ENCODE peak calls at places on chromosome 4, in five cellular contexts. One of them, this sample, is unnamed.

GRCh38 chr4:25350561-25350960 is 26.5 kb upstream of the ANAPC4 start:
- DNase-seq in GM12878: no peak
- DNase-seq in IMR-90: no peak
- DNase-seq in stomach: no peak
- DNase-seq in vagina: no peak
- DNase-seq in this sample: no peak

GRCh38 chr4:101355767-101356702 is 8.7 kb upstream of the PPP3CA start:
- DNase-seq in IMR-90: peak
- DNase-seq in vagina: no peak
- DNase-seq in stomach: no peak
- DNase-seq in GM12878: no peak
- DNase-seq in this sample: no peak

GRCh38 chr4:83490876-83491450 is 6.1 kb upstream of the ABRAXAS1 start:
- DNase-seq in IMR-90: peak
- DNase-seq in vagina: no peak
- DNase-seq in stomach: no peak
- DNase-seq in GM12878: no peak
- DNase-seq in this sample: no peak

GRCh38 chr4:56288663-56289062 is 98.6 kb downstream of the AASDH start:
- DNase-seq in IMR-90: no peak
- DNase-seq in vagina: no peak
- DNase-seq in GM12878: no peak
- DNase-seq in stomach: no peak
- DNase-seq in this sample: no peak

GRCh38 chr4:138658518-138658917 is 357.1 kb upstream of the NOCT start:
- DNase-seq in vagina: no peak
- DNase-seq in stomach: no peak
- DNase-seq in GM12878: no peak
- DNase-seq in IMR-90: no peak
- DNase-seq in this sample: no peak

GRCh38 chr4:37623125-37623524 is 63.1 kb downstream of the RELL1 start:
- DNase-seq in stomach: no peak
- DNase-seq in vagina: no peak
- DNase-seq in GM12878: no peak
- DNase-seq in IMR-90: no peak
- DNase-seq in this sample: no peak

GRCh38 chr4:88191404-88191803 is 33.0 kb upstream of the ABCG2 start:
- DNase-seq in IMR-90: peak
- DNase-seq in GM12878: no peak
- DNase-seq in stomach: no peak
- DNase-seq in vagina: no peak
- DNase-seq in this sample: no peak

GRCh38 chr4:107258359-107258758 is 222.2 kb upstream of the DKK2 start:
- DNase-seq in stomach: no peak
- DNase-seq in GM12878: no peak
- DNase-seq in IMR-90: peak
- DNase-seq in vagina: no peak
- DNase-seq in this sample: no peak

GRCh38 chr4:22129454-22130075 is 181.0 kb upstream of the KCNIP4 start:
- DNase-seq in vagina: no peak
- DNase-seq in IMR-90: peak
- DNase-seq in GM12878: no peak
- DNase-seq in stomach: no peak
- DNase-seq in this sample: no peak

GRCh38 chr4:183130328-183131155 is 31.5 kb downstream of the WWC2 start:
- DNase-seq in stomach: peak
- DNase-seq in vagina: no peak
- DNase-seq in IMR-90: peak
- DNase-seq in GM12878: no peak
- DNase-seq in this sample: no peak

GRCh38 chr4:88660446-88661294 is 37.0 kb downstream of the NAP1L5 start:
- DNase-seq in IMR-90: peak
- DNase-seq in stomach: no peak
- DNase-seq in GM12878: no peak
- DNase-seq in vagina: no peak
- DNase-seq in this sample: no peak

GRCh38 chr4:165364452-165365080 is 14.2 kb upstream of the CPE start:
- DNase-seq in IMR-90: no peak
- DNase-seq in stomach: no peak
- DNase-seq in vagina: no peak
- DNase-seq in GM12878: no peak
- DNase-seq in this sample: no peak

GRCh38 chr4:18858229-18858922 is 836.8 kb upstream of the LCORL start:
- DNase-seq in vagina: no peak
- DNase-seq in GM12878: no peak
- DNase-seq in stomach: no peak
- DNase-seq in IMR-90: no peak
- DNase-seq in this sample: no peak

GRCh38 chr4:138401330-138401729 is 159.2 kb upstream of the SLC7A11 start:
- DNase-seq in vagina: no peak
- DNase-seq in stomach: peak
- DNase-seq in GM12878: no peak
- DNase-seq in IMR-90: no peak
- DNase-seq in this sample: no peak

GRCh38 chr4:76584235-76585152 is 149.5 kb downstream of the SHROOM3 start:
- DNase-seq in stomach: no peak
- DNase-seq in GM12878: no peak
- DNase-seq in IMR-90: no peak
- DNase-seq in vagina: no peak
- DNase-seq in this sample: no peak

GRCh38 chr4:142778908-142779307 is 67.2 kb downstream of the INPP4B start:
- DNase-seq in stomach: no peak
- DNase-seq in IMR-90: peak
- DNase-seq in vagina: no peak
- DNase-seq in GM12878: no peak
- DNase-seq in this sample: no peak

GRCh38 chr4:74451214-74451661 is 6.3 kb downstream of the AREG start:
- DNase-seq in vagina: no peak
- DNase-seq in GM12878: no peak
- DNase-seq in IMR-90: peak
- DNase-seq in stomach: no peak
- DNase-seq in this sample: no peak

GRCh38 chr4:7941111-7942018 is 1.7 kb upstream of the AFAP1 start:
- DNase-seq in vagina: no peak
- DNase-seq in stomach: no peak
- DNase-seq in IMR-90: no peak
- DNase-seq in GM12878: no peak
- DNase-seq in this sample: no peak

GRCh38 chr4:71441186-71442169 is 102.7 kb downstream of the SLC4A4 start:
- DNase-seq in GM12878: no peak
- DNase-seq in IMR-90: peak
- DNase-seq in vagina: no peak
- DNase-seq in stomach: no peak
- DNase-seq in this sample: no peak

GRCh38 chr4:190121759-190122158 is 51.8 kb upstream of the DUX4 start:
- DNase-seq in vagina: no peak
- DNase-seq in stomach: peak
- DNase-seq in GM12878: no peak
- DNase-seq in IMR-90: no peak
- DNase-seq in this sample: no peak

GRCh38 chr4:24515698-24516097 is 68.7 kb downstream of the DHX15 start:
- DNase-seq in stomach: no peak
- DNase-seq in GM12878: no peak
- DNase-seq in vagina: no peak
- DNase-seq in IMR-90: no peak
- DNase-seq in this sample: no peak

GRCh38 chr4:94412019-94413017 is 39.4 kb upstream of the PDLIM5 start:
- DNase-seq in IMR-90: peak
- DNase-seq in vagina: no peak
- DNase-seq in stomach: no peak
- DNase-seq in GM12878: no peak
- DNase-seq in this sample: no peak

GRCh38 chr4:140140566-140140965 is 13.4 kb downstream of the MAML3 start:
- DNase-seq in vagina: no peak
- DNase-seq in stomach: no peak
- DNase-seq in GM12878: no peak
- DNase-seq in IMR-90: no peak
- DNase-seq in this sample: no peak
- H3K4me3 ChIP-seq in vagina: no peak
- H3K4me3 ChIP-seq in stomach: no peak
- H3K4me3 ChIP-seq in GM12878: no peak
- H3K4me3 ChIP-seq in IMR-90: no peak
- H3K4me3 ChIP-seq in this sample: no peak

GRCh38 chr4:1055721-1056590 is 44.5 kb downstream of the FGFRL1 start:
- DNase-seq in IMR-90: peak
- DNase-seq in vagina: no peak
- DNase-seq in stomach: peak
- DNase-seq in GM12878: no peak
- DNase-seq in this sample: no peak
- TF ChIP-seq POLR2A in IMR-90: no peak
- TF ChIP-seq POLR2A in vagina: no peak
- TF ChIP-seq POLR2A in stomach: no peak
- TF ChIP-seq POLR2A in GM12878: peak
- TF ChIP-seq POLR2A in this sample: no peak

GRCh38 chr4:147733614-147734344 is 1.9 kb downstream of the ARHGAP10 start:
- DNase-seq in vagina: no peak
- DNase-seq in GM12878: no peak
- DNase-seq in stomach: no peak
- DNase-seq in IMR-90: peak
- DNase-seq in this sample: peak

GRCh38 chr4:147727476-147728028 is 4.3 kb upstream of the ARHGAP10 start:
- DNase-seq in vagina: no peak
- DNase-seq in IMR-90: peak
- DNase-seq in stomach: no peak
- DNase-seq in GM12878: no peak
- DNase-seq in this sample: no peak

GRCh38 chr4:147732516-147733193 is 767 bp downstream of the ARHGAP10 start:
- DNase-seq in stomach: no peak
- DNase-seq in GM12878: no peak
- DNase-seq in IMR-90: peak
- DNase-seq in vagina: no peak
- DNase-seq in this sample: peak

GRCh38 chr4:147731611-147732515 is at the start of gene ARHGAP10:
- DNase-seq in stomach: peak
- DNase-seq in vagina: no peak
- DNase-seq in IMR-90: peak
- DNase-seq in GM12878: no peak
- DNase-seq in this sample: peak

DNA sequence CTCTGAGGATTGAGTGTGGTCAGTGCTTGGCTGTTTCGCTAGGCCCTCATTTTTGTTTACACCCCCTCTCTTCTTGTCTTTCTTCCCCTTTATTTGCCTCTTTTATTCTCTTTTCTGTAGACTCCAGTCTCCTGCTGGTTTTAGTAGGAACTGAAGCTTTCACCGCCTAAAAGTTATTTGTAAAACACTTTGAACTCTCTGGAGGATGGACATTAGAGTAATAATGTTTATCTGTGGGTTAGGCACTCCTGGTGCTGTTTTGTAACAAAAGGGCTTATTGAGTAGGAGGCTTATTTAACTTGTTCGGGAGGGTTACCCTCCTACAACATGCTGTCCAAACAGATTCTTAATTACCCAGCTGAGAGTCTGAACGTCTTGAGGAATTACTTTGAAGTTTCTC is 1.6 kb upstream of the ARHGAP10 start:
- DNase-seq in vagina: no peak
- DNase-seq in stomach: no peak
- DNase-seq in IMR-90: no peak
- DNase-seq in GM12878: no peak
- DNase-seq in this sample: no peak
- TF ChIP-seq CTCF in vagina: no peak
- TF ChIP-seq CTCF in stomach: no peak
- TF ChIP-seq CTCF in IMR-90: no peak
- TF ChIP-seq CTCF in GM12878: no peak
- TF ChIP-seq CTCF in this sample: no peak

DNA sequence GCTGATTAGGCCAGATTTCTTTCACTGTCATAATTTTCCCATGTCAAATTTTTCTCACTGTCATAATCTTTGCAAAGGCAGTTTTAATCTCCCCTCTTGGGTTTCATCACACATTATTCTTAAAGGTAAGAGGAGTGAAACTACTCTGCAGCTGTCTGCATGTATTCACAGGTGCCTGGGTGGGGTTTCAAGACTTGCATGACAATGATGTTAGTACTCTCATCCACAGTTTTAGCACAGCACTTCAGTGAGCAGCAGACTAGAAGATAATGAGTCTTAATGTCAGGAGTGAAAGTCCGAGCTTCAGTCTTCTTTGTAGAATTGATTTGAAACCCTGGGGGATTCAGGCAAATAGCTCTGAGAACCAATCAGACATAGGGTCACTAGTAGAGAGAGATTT is 182.5 kb upstream of the GALNT7 start:
- DNase-seq in GM12878: peak
- DNase-seq in vagina: no peak
- DNase-seq in stomach: no peak
- DNase-seq in IMR-90: no peak
- DNase-seq in this sample: no peak
- H3K4me3 ChIP-seq in GM12878: no peak
- H3K4me3 ChIP-seq in vagina: no peak
- H3K4me3 ChIP-seq in stomach: no peak
- H3K4me3 ChIP-seq in IMR-90: no peak
- H3K4me3 ChIP-seq in this sample: no peak

GRCh38 chr4:98997176-98997575 is 1.7 kb downstream of the METAP1 start:
- DNase-seq in IMR-90: no peak
- DNase-seq in GM12878: no peak
- DNase-seq in stomach: no peak
- DNase-seq in vagina: no peak
- DNase-seq in this sample: no peak

GRCh38 chr4:98994474-98995182 is 893 bp upstream of the METAP1 start:
- DNase-seq in GM12878: no peak
- DNase-seq in vagina: no peak
- DNase-seq in IMR-90: peak
- DNase-seq in stomach: no peak
- DNase-seq in this sample: no peak

GRCh38 chr4:98995183-98996055 is at the start of gene METAP1:
- DNase-seq in vagina: no peak
- DNase-seq in GM12878: peak
- DNase-seq in IMR-90: peak
- DNase-seq in stomach: peak
- DNase-seq in this sample: peak

GRCh38 chr4:98996056-98996941 is 778 bp downstream of the METAP1 start:
- DNase-seq in stomach: no peak
- DNase-seq in GM12878: no peak
- DNase-seq in vagina: no peak
- DNase-seq in IMR-90: peak
- DNase-seq in this sample: no peak

DNA sequence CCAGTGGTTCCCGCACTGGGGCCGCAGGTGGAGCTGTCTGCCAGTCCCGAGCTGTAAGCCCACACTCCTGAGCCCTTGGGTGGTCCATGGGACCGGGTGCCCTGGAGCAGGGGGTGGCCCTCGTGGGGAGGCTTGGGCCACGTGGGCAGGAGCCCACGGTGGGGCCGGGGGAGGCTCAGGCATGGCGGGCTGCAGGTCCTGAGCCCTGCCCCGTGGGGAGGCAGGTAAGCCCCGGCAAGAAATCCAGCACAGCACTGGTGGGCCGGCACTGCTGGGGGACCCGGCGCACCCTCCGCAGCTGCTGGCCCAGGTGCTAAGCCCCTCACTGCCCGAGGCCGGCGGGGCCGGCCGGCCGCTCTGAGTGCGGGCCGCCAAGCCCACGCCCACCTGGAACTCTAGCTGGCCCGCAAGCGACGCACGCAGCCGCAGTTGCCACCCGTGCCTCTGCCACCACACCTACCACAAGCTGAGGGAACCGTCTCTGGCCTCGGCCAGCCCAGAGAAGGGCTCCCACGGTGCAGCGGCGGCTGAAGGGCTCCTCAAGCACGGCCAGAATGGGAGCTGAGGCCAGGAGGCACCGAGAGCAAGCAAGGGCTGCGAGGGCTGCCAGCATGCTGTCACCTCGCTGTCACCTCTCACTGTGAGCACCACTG is 2.0 kb upstream of the METAP1 start:
- DNase-seq in IMR-90: no peak
- DNase-seq in stomach: no peak
- DNase-seq in vagina: no peak
- DNase-seq in GM12878: no peak
- DNase-seq in this sample: no peak
- TF ChIP-seq POLR2A in IMR-90: no peak
- TF ChIP-seq POLR2A in stomach: no peak
- TF ChIP-seq POLR2A in vagina: no peak
- TF ChIP-seq POLR2A in GM12878: no peak
- TF ChIP-seq POLR2A in this sample: no peak

This sample was measured in lower leg skin.